ENCODE peak calls at places on chromosomes 1 and 21, in seven cellular contexts. J, M, R, W, I, K and H are unnamed samples.

GRCh38 chr1:74463301-74463988 is 49.0 kb downstream of the LRRC53 start:
- DNase-seq in I (no peak), J (no peak), R (no peak), W (no peak), M (peak; percentile 13), K (no peak), H (no peak)

GRCh38 chr1:165444897-165445370 is at the start of gene RXRG:
- DNase-seq in M (peak; percentile 7), R (peak; percentile 74), I (peak; percentile 5), J (peak; percentile 59), K (no peak), W (no peak), H (no peak)

GRCh38 chr1:8182034-8182761 is 135.7 kb upstream of the SLC45A1 start:
- DNase-seq in W (no peak), J (peak; percentile 66), R (no peak), I (peak; percentile 82), K (peak; percentile 92), M (peak; percentile 91), H (no peak)

GRCh38 chr1:109877776-109878175 is 32.9 kb upstream of the CSF1 start:
- DNase-seq in M (no peak), K (no peak), I (no peak), J (no peak), W (no peak), R (no peak), H (no peak)

GRCh38 chr1:48916121-48917069 is 139.7 kb upstream of the BEND5 start:
- DNase-seq in I (no peak), M (peak; percentile 81), J (peak; percentile 70), R (peak; percentile 84), W (peak; percentile 15), K (peak; percentile 73), H (peak; percentile 25)

GRCh38 chr1:200793677-200794076 is 55.0 kb downstream of the CAMSAP2 start:
- DNase-seq in M (no peak), W (no peak), R (no peak), K (no peak), J (no peak), I (no peak), H (no peak)

GRCh38 chr21:26506951-26507350 is 66.1 kb downstream of the CYYR1 start:
- DNase-seq in K (peak; percentile 61), W (no peak), M (peak; percentile 29), J (peak; percentile 11), R (no peak), I (no peak), H (no peak)

GRCh38 chr1:229624906-229625871 is 733 bp downstream of the TAF5L start:
- DNase-seq in K (peak; percentile 69), M (peak; percentile 40), I (peak; percentile 32), R (peak; percentile 71), W (peak; percentile 20), J (peak; percentile 86), H (no peak)

GRCh38 chr1:31805318-31805717 is 10.5 kb downstream of the SPOCD1 start:
- DNase-seq in M (no peak), R (no peak), K (no peak), W (no peak), I (no peak), J (no peak), H (no peak)

GRCh38 chr1:110390692-110391232 is at the start of gene SLC16A4:
- DNase-seq in J (peak; percentile 51), I (no peak), M (peak; percentile 67), R (peak; percentile 40), W (peak; percentile 52), K (peak; percentile 86), H (peak; percentile 76)

GRCh38 chr1:45340816-45341215 is 576 bp upstream of the MUTYH start:
- DNase-seq in M (peak; percentile 12), J (peak; percentile 25), I (no peak), W (no peak), K (no peak), R (peak; percentile 26), H (no peak)

GRCh38 chr1:22044690-22045420 is 7.7 kb upstream of the CDC42 start:
- DNase-seq in K (peak; percentile 89), W (no peak), R (no peak), I (no peak), M (peak; percentile 80), J (no peak), H (peak; percentile 39)

GRCh38 chr1:157968951-157969350 is 24.5 kb upstream of the KIRREL1 start:
- DNase-seq in J (no peak), M (peak; percentile 89), W (no peak), K (peak; percentile 93), I (no peak), R (no peak), H (peak; percentile 68)

GRCh38 chr1:16324456-16324890 is 27.8 kb downstream of the FBXO42 start:
- DNase-seq in J (peak; percentile 43), R (no peak), K (peak; percentile 81), M (peak; percentile 79), I (peak; percentile 18), W (peak; percentile 58), H (peak; percentile 50)

GRCh38 chr1:235954306-235955283 is 87.9 kb upstream of the LYST start:
- DNase-seq in M (no peak), J (no peak), I (no peak), K (no peak), W (no peak), R (no peak), H (no peak)

GRCh38 chr1:114236517-114236916 is 82.8 kb upstream of the SYT6 start:
- DNase-seq in W (no peak), R (no peak), K (no peak), M (no peak), I (no peak), J (no peak), H (no peak)

GRCh38 chr1:109659997-109660755 is 4.3 kb downstream of the GSTM4 start:
- DNase-seq in W (no peak), K (peak; percentile 43), R (no peak), M (no peak), J (no peak), I (no peak), H (no peak)

GRCh38 chr1:192261476-192261875 is 55.3 kb upstream of the RGS21 start:
- DNase-seq in M (peak; percentile 10), W (no peak), R (no peak), I (no peak), K (peak; percentile 48), J (no peak), H (no peak)

GRCh38 chr1:84726593-84727275 is 36.5 kb upstream of the SSX2IP start:
- DNase-seq in R (no peak), K (peak; percentile 10), I (no peak), W (no peak), J (no peak), M (peak; percentile 12), H (no peak)

GRCh38 chr1:153967109-153967999 is at the start of gene CREB3L4:
- DNase-seq in M (peak; percentile 99), J (peak; percentile 96), R (peak; percentile 99), I (peak; percentile 94), W (peak; percentile 95), K (peak; percentile 99), H (peak; percentile 93)

GRCh38 chr1:11858968-11859871 is 475 bp upstream of the NPPB start:
- DNase-seq in K (peak; percentile 67), M (peak; percentile 71), I (no peak), R (peak; percentile 85), J (peak; percentile 90), W (no peak), H (no peak)

GRCh38 chr1:24932725-24933294 is 2.7 kb upstream of the RUNX3 start:
- DNase-seq in K (no peak), I (no peak), R (no peak), M (no peak), W (no peak), J (no peak), H (no peak)

GRCh38 chr1:158078569-158079080 is 85.2 kb downstream of the KIRREL1 start:
- DNase-seq in R (no peak), K (no peak), M (no peak), J (no peak), I (no peak), W (no peak), H (no peak)

GRCh38 chr1:9811239-9811966 is 12.4 kb downstream of the CLSTN1 start:
- DNase-seq in K (no peak), I (no peak), W (no peak), R (no peak), J (no peak), M (no peak), H (no peak)
- TF ChIP-seq CTCF in K (no peak), I (no peak), W (no peak), R (no peak), J (no peak), M (no peak), H (no peak)

GRCh38 chr1:181189691-181190361 is 101.3 kb downstream of the IER5 start:
- DNase-seq in W (no peak), J (peak; percentile 85), R (peak; percentile 85), I (peak; percentile 49), K (peak; percentile 61), M (peak; percentile 65), H (peak; percentile 11)

GRCh38 chr1:181192277-181192676 is 103.8 kb downstream of the IER5 start:
- DNase-seq in J (no peak), R (no peak), M (no peak), W (no peak), K (no peak), I (no peak), H (no peak)

GRCh38 chr1:181189245-181189644 is 100.7 kb downstream of the IER5 start:
- DNase-seq in W (no peak), J (no peak), K (no peak), R (no peak), M (no peak), I (no peak), H (no peak)

GRCh38 chr1:181191494-181192040 is 103.1 kb downstream of the IER5 start:
- DNase-seq in R (no peak), K (no peak), I (no peak), J (no peak), M (no peak), W (no peak), H (no peak)

GRCh38 chr1:181190362-181191035 is 102.0 kb downstream of the IER5 start:
- DNase-seq in I (no peak), M (no peak), R (peak; percentile 41), W (no peak), K (no peak), J (peak; percentile 29), H (no peak)
- TF ChIP-seq CTCF in I (no peak), M (no peak), R (no peak), W (no peak), K (no peak), J (peak; percentile 18), H (no peak)

DNA sequence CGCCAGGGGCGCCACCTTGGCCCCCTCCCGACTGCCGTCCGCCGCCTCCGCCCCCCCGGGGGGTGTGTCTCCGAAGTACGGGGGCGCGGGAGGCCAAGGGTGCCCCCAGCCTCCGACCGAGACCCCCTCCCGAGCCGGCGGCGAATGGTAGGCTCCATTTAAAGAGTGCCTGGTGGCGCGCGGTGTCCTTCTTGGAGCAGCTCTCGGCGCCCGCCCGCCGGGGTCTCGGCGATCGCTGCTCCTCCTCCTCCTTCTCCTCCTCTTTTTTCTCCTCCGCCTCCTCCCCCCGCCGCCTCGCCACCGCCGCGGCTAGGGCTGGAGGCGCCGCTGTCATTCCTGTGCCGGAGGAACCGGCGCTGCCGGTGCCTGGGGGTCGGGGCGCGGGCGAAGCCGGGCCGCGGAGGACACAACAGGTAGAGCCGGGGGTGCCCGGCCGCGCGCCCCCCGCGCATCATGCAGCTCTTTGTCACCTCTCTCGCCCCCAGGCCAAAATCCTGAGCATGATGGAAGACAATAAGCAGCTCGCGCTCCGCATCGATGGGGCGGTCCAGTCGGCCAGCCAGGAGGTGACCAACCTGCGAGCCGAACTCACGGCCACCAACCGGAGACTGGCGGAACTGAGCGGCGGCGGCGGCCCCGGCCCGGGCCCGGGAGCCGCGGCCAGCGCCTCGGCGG is at the start of gene KAZN:
- DNase-seq in W (no peak), R (peak; percentile 83), J (peak; percentile 76), I (no peak), K (no peak), M (peak; percentile 43), H (no peak)
- TF ChIP-seq CTCF in W (no peak), R (no peak), J (no peak), I (no peak), K (no peak), M (no peak), H (no peak)

GRCh38 chr1:43729816-43730463 is 22.6 kb downstream of the ST3GAL3 start:
- DNase-seq in W (no peak), R (no peak), M (no peak), J (no peak), K (no peak), I (no peak), H (no peak)
- TF ChIP-seq CTCF in W (no peak), R (no peak), M (no peak), J (no peak), K (no peak), I (no peak), H (no peak)